ENCODE peak calls at places on chromosomes 13 and 19, in nine cellular contexts. C is T-helper 2 cell; F is T-helper 1 cell; Y is amniotic stem cell; T is effector memory CD8-positive, alpha-beta T cell; M is T-cell; E is lower leg skin; A is tibial nerve; N is KG1. Q is an unnamed sample.

GRCh38 chr13:99408703-99409000 is 92.6 kb upstream of the TM9SF2 start:
- DNase-seq in C (no peak), F (no peak), Y (no peak), T (no peak), M (no peak), E (no peak), A (no peak), N (no peak), Q (no peak)

GRCh38 chr13:50797081-50797480 is 46.4 kb downstream of the DLEU7 start:
- DNase-seq in C (no peak), F (no peak), Y (no peak), T (no peak), M (no peak), E (no peak), A (no peak), N (no peak), Q (no peak)

GRCh38 chr19:6260376-6260775 is 19.4 kb downstream of the MLLT1 start:
- DNase-seq in C (no peak), F (no peak), Y (no peak), T (no peak), M (no peak), E (no peak), A (no peak), N (no peak), Q (no peak)

GRCh38 chr13:76826527-76826926 is 59.7 kb downstream of the KCTD12 start:
- DNase-seq in C (no peak), F (no peak), Y (no peak), T (no peak), M (no peak), E (no peak), A (no peak), N (no peak), Q (no peak)

GRCh38 chr13:99357149-99357596 is 50.0 kb upstream of the GPR183 start:
- DNase-seq in C (peak; percentile 95), F (no peak), Y (peak; percentile 62), T (peak; percentile 26), M (no peak), E (peak; percentile 20), A (no peak), N (no peak), Q (no peak)

GRCh38 chr13:33918199-33918932 is 100.4 kb downstream of the RFC3 start:
- DNase-seq in C (no peak), F (no peak), Y (peak; percentile 64), T (no peak), M (no peak), E (no peak), A (no peak), N (no peak), Q (no peak)

GRCh38 chr19:40433391-40434216 is 7.8 kb upstream of the SERTAD1 start:
- DNase-seq in C (peak; percentile 68), F (peak; percentile 47), Y (peak; percentile 79), T (peak; percentile 33), M (peak; percentile 47), E (peak; percentile 83), A (peak; percentile 78), N (no peak), Q (peak; percentile 49)

GRCh38 chr19:14147797-14148605 is 11.6 kb upstream of the ASF1B start:
- DNase-seq in C (peak; percentile 61), F (no peak), Y (peak; percentile 9), T (peak; percentile 45), M (peak; percentile 42), E (peak; percentile 35), A (peak; percentile 51), N (peak; percentile 17), Q (peak; percentile 67)

GRCh38 chr19:50410109-50410508 is 8.6 kb upstream of the SPIB start:
- DNase-seq in C (no peak), F (no peak), Y (no peak), T (no peak), M (no peak), E (no peak), A (no peak), N (no peak), Q (no peak)